ENCODE peak calls at places on chromosomes 7 and 10, in four cellular contexts. M is ovary; R is CD8-positive, alpha-beta T cell; F is CD8-positive, alpha-beta memory T cell. X is an unnamed sample.

GRCh38 chr7:105675873-105676484 is 94.7 kb upstream of the EFCAB10 start:
- DNase-seq in M (no peak), R (peak; percentile 84), F (peak; percentile 75), X (no peak)

GRCh38 chr10:69222157-69223027 is 2.3 kb downstream of the HKDC1 start:
- DNase-seq in F (peak; percentile 60), R (peak; percentile 69), M (no peak), X (no peak)

GRCh38 chr7:38660427-38661099 is 29.4 kb upstream of the AMPH start:
- DNase-seq in F (peak; percentile 18), M (no peak), R (no peak), X (no peak)

GRCh38 chr7:104926905-104927454 is 87.0 kb upstream of the KMT2E start:
- DNase-seq in F (no peak), R (no peak), M (no peak), X (no peak)

GRCh38 chr10:25026463-25026862 is 10.1 kb downstream of the THNSL1 start:
- DNase-seq in M (no peak), R (no peak), F (no peak), X (no peak)

GRCh38 chr7:157825325-157825724 is 488.5 kb downstream of the DNAJB6 start:
- DNase-seq in M (no peak), R (no peak), F (no peak), X (no peak)

GRCh38 chr10:6296456-6297214 is 93.9 kb downstream of the PFKFB3 start:
- DNase-seq in F (no peak), R (no peak), M (no peak), X (no peak)

GRCh38 chr7:127252736-127253288 is at the start of gene GRM8:
- DNase-seq in F (no peak), M (peak; percentile 48), R (no peak), X (peak; percentile 72)

GRCh38 chr10:26029858-26030257 is 95.8 kb downstream of the MYO3A start:
- DNase-seq in R (no peak), M (no peak), F (no peak), X (no peak)

GRCh38 chr10:59668081-59668480 is 41.6 kb downstream of the SLC16A9 start:
- DNase-seq in M (no peak), F (no peak), R (no peak), X (no peak)

GRCh38 chr10:119303886-119304285 is 96.5 kb downstream of the GRK5 start:
- DNase-seq in M (no peak), R (no peak), F (no peak), X (no peak)
- H3K4me1 ChIP-seq in M (peaks cover 5% of the 10 kb centered on the region), R (peaks cover 74% of the 10 kb centered on the region), F (peaks cover 87% of the 10 kb centered on the region), X (peaks cover 96% of the 10 kb centered on the region)

GRCh38 chr10:121524138-121524817 is 74.0 kb downstream of the FGFR2 start:
- DNase-seq in R (no peak), M (peak; percentile 33), F (no peak), X (no peak)

GRCh38 chr10:121527690-121528089 is 70.6 kb downstream of the FGFR2 start:
- DNase-seq in F (no peak), M (peak; percentile 40), R (no peak), X (peak; percentile 83)

GRCh38 chr10:121526040-121526790 is 72.0 kb downstream of the FGFR2 start:
- DNase-seq in F (no peak), R (no peak), M (no peak), X (no peak)

GRCh38 chr10:121525276-121526039 is 72.8 kb downstream of the FGFR2 start:
- DNase-seq in M (no peak), R (no peak), F (no peak), X (no peak)

DNA sequence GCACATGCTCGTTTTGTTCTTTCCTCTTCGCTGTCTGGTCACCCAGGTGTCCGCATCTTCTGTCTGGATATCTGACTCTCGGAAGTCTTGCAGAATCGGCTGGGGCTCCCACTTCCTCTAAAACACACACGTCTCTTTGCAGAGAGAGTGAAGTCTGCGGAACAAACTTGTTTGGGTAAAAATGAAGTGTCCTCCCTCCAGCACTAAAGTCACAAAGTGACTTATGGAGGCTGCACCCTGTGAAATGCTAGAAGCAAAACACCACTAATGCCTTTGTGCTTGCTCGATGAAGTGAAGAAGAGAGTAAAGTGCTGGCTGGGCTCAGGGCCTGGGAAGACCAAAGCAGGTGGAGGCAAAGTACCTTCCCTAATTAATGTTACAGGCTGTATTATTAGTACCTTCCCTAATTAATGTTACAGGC is 71.4 kb downstream of the FGFR2 start:
- DNase-seq in R (no peak), F (no peak), M (no peak), X (no peak)
- H3K4me1 ChIP-seq in R (no peaks in the 10 kb centered on the region), F (no peaks in the 10 kb centered on the region), M (peaks cover 10% of the 10 kb centered on the region), X (peaks cover 59% of the 10 kb centered on the region)

GRCh38 chr7:101120315-101120714 is 6.6 kb upstream of the SERPINE1 start:
- DNase-seq in R (no peak), F (no peak), M (no peak), X (no peak)

GRCh38 chr7:101116898-101117297 is 10.0 kb upstream of the SERPINE1 start:
- DNase-seq in F (no peak), M (no peak), R (no peak), X (no peak)

GRCh38 chr7:101121996-101122932 is 4.6 kb upstream of the SERPINE1 start:
- DNase-seq in F (no peak), M (peak; percentile 91), R (no peak), X (peak; percentile 91)

GRCh38 chr7:101118856-101119255 is 8.0 kb upstream of the SERPINE1 start:
- DNase-seq in M (no peak), R (no peak), F (no peak), X (no peak)

GRCh38 chr7:101119876-101120275 is 7.0 kb upstream of the SERPINE1 start:
- DNase-seq in F (no peak), M (no peak), R (no peak), X (no peak)
- H3K4me1 ChIP-seq in F (peaks cover 6% of the 10 kb centered on the region), M (peaks cover 27% of the 10 kb centered on the region), R (no peaks in the 10 kb centered on the region), X (no peaks in the 10 kb centered on the region)

GRCh38 chr10:52216852-52217251 is 97.2 kb upstream of the DKK1 start:
- DNase-seq in R (no peak), M (no peak), F (no peak), X (no peak)

GRCh38 chr10:52213511-52213831 is 100.6 kb upstream of the DKK1 start:
- DNase-seq in F (no peak), M (no peak), R (no peak), X (no peak)

GRCh38 chr10:52212802-52213510 is 101.1 kb upstream of the DKK1 start:
- DNase-seq in F (no peak), M (no peak), R (no peak), X (no peak)

GRCh38 chr10:52217531-52217930 is 96.5 kb upstream of the DKK1 start:
- DNase-seq in F (no peak), R (no peak), M (no peak), X (no peak)

DNA sequence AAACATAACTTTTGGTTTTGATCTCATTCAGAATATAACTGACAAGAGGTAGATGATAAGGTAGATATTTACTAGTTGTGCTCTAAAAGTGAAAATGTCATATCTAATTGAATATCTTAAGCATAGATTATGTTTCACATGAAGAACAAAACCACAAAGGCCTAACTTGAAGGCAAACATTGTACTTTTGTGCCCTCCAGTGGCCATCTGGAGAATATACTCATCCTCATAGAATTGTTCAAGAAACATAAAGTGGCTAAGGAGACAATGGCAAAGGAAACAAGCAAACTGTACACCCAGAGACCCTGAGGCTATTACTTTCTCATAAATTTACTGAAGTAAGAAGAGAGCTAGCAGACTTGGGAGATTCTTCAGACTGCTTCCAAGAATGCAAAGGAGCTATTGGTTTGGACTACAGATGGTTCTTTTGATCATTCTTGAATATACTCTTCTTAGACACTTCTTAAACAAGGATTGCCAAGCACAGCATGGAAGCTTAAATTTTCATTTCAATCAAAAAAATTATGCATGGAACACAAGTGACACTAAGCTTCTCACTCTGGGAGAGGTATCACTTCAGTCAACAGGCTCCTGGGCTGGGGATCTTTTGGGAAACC is 98.2 kb upstream of the DKK1 start:
- DNase-seq in R (no peak), M (peak; percentile 15), F (peak; percentile 11), X (no peak)
- H3K4me1 ChIP-seq in R (no peaks in the 10 kb centered on the region), M (no peaks in the 10 kb centered on the region), F (no peaks in the 10 kb centered on the region), X (peaks cover 7% of the 10 kb centered on the region)

GRCh38 chr7:30022991-30023390 is 3.5 kb downstream of the FKBP14 start:
- DNase-seq in M (no peak), F (no peak), R (no peak), X (no peak)

GRCh38 chr7:30023524-30023923 is 3.0 kb downstream of the FKBP14 start:
- DNase-seq in R (no peak), F (no peak), M (no peak), X (no peak)

GRCh38 chr7:30019960-30020359 is 6.5 kb downstream of the FKBP14 start:
- DNase-seq in R (no peak), F (no peak), M (no peak), X (no peak)

GRCh38 chr7:30019387-30019786 is 7.1 kb downstream of the FKBP14 start:
- DNase-seq in F (no peak), R (no peak), M (no peak), X (no peak)

DNA sequence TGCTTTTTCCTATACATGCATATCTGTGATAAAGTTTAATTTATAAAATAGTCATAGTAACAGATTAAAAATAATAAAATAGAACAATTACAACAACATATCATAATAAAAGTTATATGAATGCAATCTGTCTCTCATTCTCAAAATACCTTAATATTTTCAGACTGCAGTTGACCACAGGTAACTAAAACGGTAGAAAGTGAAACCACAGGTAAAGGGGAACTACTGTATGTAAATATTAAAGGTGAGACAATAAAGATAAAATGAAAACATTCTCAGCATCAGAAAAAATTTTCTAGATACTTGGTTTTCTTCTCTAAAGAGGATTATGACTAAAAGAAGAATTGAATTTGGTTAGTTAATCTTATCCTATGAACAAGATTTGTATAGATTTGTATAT is 6.0 kb downstream of the FKBP14 start:
- DNase-seq in M (no peak), F (no peak), R (no peak), X (no peak)
- H3K4me1 ChIP-seq in M (peaks cover 11% of the 10 kb centered on the region), F (peaks cover 7% of the 10 kb centered on the region), R (peaks cover 9% of the 10 kb centered on the region), X (peaks cover 7% of the 10 kb centered on the region)

DNA sequence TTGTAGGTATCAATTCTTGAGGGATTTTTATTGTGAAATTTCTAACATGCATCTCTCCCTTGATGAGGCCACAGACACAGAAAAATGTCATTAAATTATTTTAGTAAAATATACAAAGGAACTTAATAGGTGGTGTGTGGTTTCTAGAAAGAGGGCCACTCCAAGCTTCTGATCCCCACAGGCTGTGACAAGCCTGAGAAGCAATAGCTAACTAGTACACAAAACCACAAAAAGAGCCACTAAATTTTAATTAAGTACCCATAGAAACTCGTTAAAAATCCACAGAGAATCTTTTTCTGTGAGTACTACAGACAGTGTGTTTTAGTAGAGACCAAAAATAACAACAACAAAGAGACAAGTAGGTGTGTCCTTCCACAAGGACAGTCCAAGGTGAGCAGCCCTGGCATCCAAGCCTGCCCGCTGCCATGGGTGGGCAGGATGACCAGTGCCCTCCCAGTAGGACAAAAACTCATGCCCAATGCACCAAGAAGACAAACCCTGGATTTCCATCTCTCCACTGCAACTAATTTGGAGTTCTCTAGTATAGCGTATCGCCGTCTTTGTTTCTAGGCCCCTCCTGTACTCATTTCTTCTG is 81.0 kb downstream of the RNF216 start:
- DNase-seq in R (no peak), F (no peak), M (no peak), X (no peak)
- H3K4me1 ChIP-seq in R (peaks cover 67% of the 10 kb centered on the region), F (peaks cover 74% of the 10 kb centered on the region), M (peaks cover 31% of the 10 kb centered on the region), X (peaks cover 91% of the 10 kb centered on the region)

GRCh38 chr7:106896268-106896667 is 31.2 kb downstream of the PIK3CG start:
- DNase-seq in R (no peak), M (no peak), F (no peak), X (no peak)
- H3K4me1 ChIP-seq in R (peaks cover 5% of the 10 kb centered on the region), M (peaks cover 2% of the 10 kb centered on the region), F (no peaks in the 10 kb centered on the region), X (no peaks in the 10 kb centered on the region)

X was measured in sigmoid colon.